ENCODE peak calls at places on chromosomes 5 and 9, in six cellular contexts. F is posterior cingulate gyrus, H is LNCaP clone FGC, U is type B pancreatic cell, O is fibroblast of mammary gland, N is Daoy. Q is an unnamed sample.

GRCh38 chr5:115541586-115541985 is 3.0 kb downstream of the FEM1C start:
- DNase-seq in N (no peak), F (no peak), O (peak), H (peak), U (no peak), Q (no peak)

GRCh38 chr9:10983251-10983650 is 370.4 kb upstream of the PTPRD start:
- DNase-seq in N (no peak), U (no peak), O (no peak), F (no peak), H (no peak), Q (no peak)

GRCh38 chr9:92059669-92060068 is 55.5 kb downstream of the SPTLC1 start:
- DNase-seq in F (no peak), U (no peak), N (no peak), O (no peak), H (no peak), Q (no peak)

GRCh38 chr9:132878695-132879064 is at the start of gene SPACA9:
- DNase-seq in U (no peak), O (peak), H (no peak), F (peak), N (peak), Q (no peak)

GRCh38 chr9:752201-752600 is 89.3 kb upstream of the DMRT1 start:
- DNase-seq in O (peak), H (no peak), F (no peak), U (no peak), N (peak), Q (peak)

GRCh38 chr9:114958021-114958846 is 27.8 kb upstream of the TNFSF8 start:
- DNase-seq in O (peak), H (no peak), F (peak), N (no peak), U (no peak), Q (no peak)

GRCh38 chr5:31827862-31828261 is 188.9 kb downstream of the PDZD2 start:
- DNase-seq in F (no peak), O (peak), U (no peak), H (no peak), N (peak), Q (no peak)

GRCh38 chr5:138653502-138653901 is 78.3 kb upstream of the HSPA9 start:
- DNase-seq in O (peak), H (peak), N (peak), U (no peak), F (peak), Q (no peak)

GRCh38 chr9:137074657-137075274 is 2.6 kb upstream of the UAP1L1 start:
- DNase-seq in U (no peak), H (no peak), O (no peak), F (peak), N (no peak), Q (no peak)

Q was measured in AG09319.